ENCODE peak calls at places on chromosomes 11 and 22, in nine cellular contexts. I is A549, B is GM23338, K is SK-N-SH, G is HL-60, Z is HCT116, Q is K562, X is GM12878, S is HepG2. N is an unnamed sample.

GRCh38 chr11:12941671-12942070 is 67.4 kb upstream of the RASSF10 start:
- DNase-seq in G (no peak), K (no peak), S (no peak), I (no peak), Z (no peak), X (no peak), B (no peak), Q (no peak), N (no peak)

GRCh38 chr22:21832291-21833290 is 34.9 kb downstream of the MAPK1 start:
- DNase-seq in B (peak), Z (no peak), G (no peak), Q (peak), K (no peak), S (no peak), I (no peak), X (no peak), N (no peak)

GRCh38 chr11:66855574-66856495 is 1.0 kb upstream of the LRFN4 start:
- DNase-seq in S (peak), G (peak), B (peak), Q (peak), X (peak), I (peak), Z (peak), K (peak), N (peak)

GRCh38 chr11:123065634-123066033 is 3.7 kb upstream of the HSPA8 start:
- DNase-seq in Z (no peak), S (no peak), X (no peak), G (no peak), B (no peak), I (no peak), Q (no peak), K (no peak), N (no peak)

GRCh38 chr11:55902308-55902707 is 12.1 kb downstream of the OR5W2 start:
- DNase-seq in Q (no peak), X (no peak), G (no peak), B (no peak), I (no peak), S (no peak), K (no peak), Z (no peak), N (no peak)

GRCh38 chr22:30868663-30869385 is 99.8 kb downstream of the MORC2 start:
- DNase-seq in Z (no peak), B (no peak), G (no peak), Q (no peak), K (peak), S (no peak), I (no peak), X (no peak), N (no peak)

GRCh38 chr22:25453557-25453956 is 110.9 kb upstream of the GRK3 start:
- DNase-seq in Q (no peak), Z (no peak), X (no peak), B (no peak), I (no peak), K (no peak), S (no peak), G (no peak), N (no peak)

GRCh38 chr11:84899740-84900139 is 727.4 kb downstream of the DLG2 start:
- DNase-seq in Q (peak), S (peak), Z (peak), G (no peak), K (no peak), X (no peak), I (peak), B (peak), N (no peak)

GRCh38 chr11:72969894-72970335 is 155.7 kb downstream of the ATG16L2 start:
- DNase-seq in Q (no peak), K (no peak), Z (no peak), S (no peak), G (no peak), B (no peak), X (peak), I (no peak), N (peak)

GRCh38 chr11:44138980-44139379 is 43.5 kb downstream of the EXT2 start:
- DNase-seq in Q (no peak), Z (no peak), X (no peak), B (no peak), K (no peak), G (no peak), I (no peak), S (no peak), N (no peak)

GRCh38 chr11:57804466-57804865 is 42.9 kb downstream of the CTNND1 start:
- DNase-seq in G (no peak), X (no peak), S (no peak), K (no peak), B (no peak), Q (no peak), I (no peak), Z (no peak), N (no peak)

GRCh38 chr11:35526370-35526792 is 965 bp upstream of the PAMR1 start:
- DNase-seq in I (peak), Q (no peak), S (no peak), B (peak), K (no peak), X (no peak), Z (peak), G (no peak), N (peak)

GRCh38 chr11:67456068-67456705 is 1.0 kb downstream of the CABP4 start:
- DNase-seq in S (no peak), I (no peak), Z (no peak), G (no peak), X (no peak), K (no peak), Q (no peak), B (no peak), N (no peak)

GRCh38 chr22:48431014-48431413 is 1396.7 kb downstream of the BRD1 start:
- DNase-seq in G (no peak), I (no peak), X (no peak), Z (no peak), S (no peak), B (no peak), Q (no peak), K (no peak), N (no peak)
- TF ChIP-seq REST in G (no peak), I (no peak), X (no peak), Z (no peak), S (no peak), B (no peak), Q (no peak), K (no peak), N (no peak)

GRCh38 chr11:119340335-119341221 is at the start of gene C1QTNF5:
- DNase-seq in G (no peak), B (peak), Q (peak), I (no peak), Z (no peak), S (no peak), X (no peak), K (peak), N (no peak)
- TF ChIP-seq REST in G (no peak), B (no peak), Q (no peak), I (no peak), Z (no peak), S (no peak), X (no peak), K (no peak), N (no peak)

GRCh38 chr22:27317961-27318360 is 483.6 kb downstream of the MN1 start:
- DNase-seq in K (no peak), Z (no peak), B (no peak), Q (no peak), X (no peak), G (no peak), S (no peak), I (no peak), N (no peak)
- TF ChIP-seq REST in K (no peak), Z (no peak), B (no peak), Q (no peak), X (no peak), G (no peak), S (no peak), I (no peak), N (no peak)

GRCh38 chr11:45698777-45699497 is 33.5 kb upstream of the CHST1 start:
- DNase-seq in K (no peak), Z (no peak), G (no peak), X (no peak), S (no peak), Q (no peak), B (no peak), I (no peak), N (no peak)

GRCh38 chr11:45709264-45709663 is 43.8 kb upstream of the CHST1 start:
- DNase-seq in Z (no peak), Q (no peak), K (no peak), I (no peak), X (no peak), B (no peak), S (no peak), G (no peak), N (no peak)

GRCh38 chr11:45702511-45702910 is 37.1 kb upstream of the CHST1 start:
- DNase-seq in B (no peak), I (no peak), S (no peak), Z (no peak), X (no peak), Q (no peak), G (no peak), K (no peak), N (no peak)

GRCh38 chr11:45704133-45704532 is 38.7 kb upstream of the CHST1 start:
- DNase-seq in K (no peak), X (no peak), G (no peak), B (no peak), I (no peak), Q (no peak), S (no peak), Z (no peak), N (no peak)

GRCh38 chr11:45704635-45705034 is 39.2 kb upstream of the CHST1 start:
- DNase-seq in Z (no peak), B (no peak), I (no peak), Q (no peak), K (no peak), S (no peak), X (no peak), G (no peak), N (no peak)
- TF ChIP-seq REST in Z (no peak), B (no peak), I (no peak), Q (no peak), K (no peak), S (no peak), X (no peak), G (no peak), N (no peak)